ENCODE peak calls at places on chromosomes 5 and 9, in six cellular contexts. J is WERI-Rb-1, S is lower lobe of right lung, D is DND-41, Q is tibial artery, Z is left ventricle myocardium inferior. R is an unnamed sample. For H3K27me3, the result is how much of the 10 kb centered on the place peaks cover.

GRCh38 chr9:87644659-87645058 is 81.3 kb upstream of the CTSL start:
- DNase-seq in D (no peak), J (no peak), Z (no peak), Q (no peak), S (no peak), R (no peak)

GRCh38 chr5:171845857-171846785 is 60.5 kb downstream of the SMIM23 start:
- DNase-seq in Q (peak), Z (peak), S (no peak), J (no peak), D (no peak), R (no peak)

GRCh38 chr5:60205071-60205470 is 311.5 kb upstream of the PDE4D start:
- DNase-seq in Q (no peak), S (no peak), D (no peak), J (no peak), Z (no peak), R (no peak)

GRCh38 chr5:14105717-14106435 is 37.3 kb upstream of the TRIO start:
- DNase-seq in Z (no peak), J (no peak), D (no peak), S (no peak), Q (no peak), R (peak)

GRCh38 chr5:94575196-94575595 is 43.2 kb downstream of the KIAA0825 start:
- DNase-seq in Z (no peak), Q (no peak), D (no peak), J (no peak), S (no peak), R (peak)

GRCh38 chr5:30100929-30101328 is 1092.6 kb upstream of the CDH6 start:
- DNase-seq in S (no peak), Q (no peak), Z (no peak), J (no peak), D (no peak), R (no peak)

GRCh38 chr9:83304686-83305085 is 233.5 kb downstream of the FRMD3 start:
- DNase-seq in S (peak), Z (peak), J (no peak), D (no peak), Q (peak), R (no peak)

GRCh38 chr5:51380603-51381207 is 2.5 kb upstream of the ISL1 start:
- DNase-seq in Q (no peak), D (peak), S (no peak), J (no peak), Z (no peak), R (no peak)

GRCh38 chr5:120613729-120614128 is 149.6 kb downstream of the PRR16 start:
- DNase-seq in J (no peak), Z (no peak), S (no peak), D (no peak), Q (no peak), R (peak)

GRCh38 chr9:127921592-127922120 is 4.8 kb upstream of the ST6GALNAC4 start:
- DNase-seq in D (peak), Q (no peak), Z (peak), J (peak), S (peak), R (no peak)

GRCh38 chr9:108569624-108570023 is 286.2 kb downstream of the ACTL7B start:
- DNase-seq in S (no peak), Z (no peak), Q (no peak), J (no peak), D (no peak), R (peak)

GRCh38 chr5:127785098-127785927 is 82.1 kb downstream of the CCDC192 start:
- DNase-seq in Z (no peak), J (no peak), D (no peak), S (no peak), Q (no peak), R (peak)

GRCh38 chr9:124511891-124512805 is 4.9 kb upstream of the NR5A1 start:
- DNase-seq in Q (no peak), D (no peak), J (no peak), S (no peak), Z (no peak), R (no peak)

GRCh38 chr9:116589392-116590354 is 97.4 kb upstream of the TRIM32 start:
- DNase-seq in J (peak), D (peak), S (no peak), Z (no peak), Q (no peak), R (no peak)

GRCh38 chr9:20044686-20045085 is 255.8 kb upstream of the SLC24A2 start:
- DNase-seq in Z (no peak), S (no peak), J (no peak), Q (no peak), D (no peak), R (no peak)

GRCh38 chr5:177511181-177511580 is 1.6 kb upstream of the DOK3 start:
- DNase-seq in S (no peak), D (no peak), J (no peak), Q (no peak), Z (no peak), R (no peak)

GRCh38 chr5:110738503-110738811 is 350 bp upstream of the SLC25A46 start:
- DNase-seq in J (peak), Z (no peak), S (no peak), Q (no peak), D (no peak), R (no peak)

GRCh38 chr5:72817076-72817476 is 615 bp downstream of the TNPO1 start:
- DNase-seq in D (peak), S (peak), Z (peak), J (peak), Q (peak), R (no peak)

GRCh38 chr5:74310386-74310785 is 330.1 kb downstream of the ENC1 start:
- DNase-seq in J (no peak), Z (no peak), D (no peak), S (no peak), Q (no peak), R (peak)

GRCh38 chr9:130681769-130682489 is 11.7 kb upstream of the EXOSC2 start:
- DNase-seq in D (peak), S (no peak), Q (no peak), J (peak), Z (no peak), R (no peak)

GRCh38 chr5:10691826-10692785 is 68.9 kb downstream of the DAP start:
- DNase-seq in Q (no peak), D (no peak), Z (no peak), J (no peak), S (no peak), R (no peak)

GRCh38 chr9:87292449-87293191 is 205.0 kb upstream of the DAPK1 start:
- DNase-seq in S (no peak), J (no peak), Z (no peak), D (no peak), Q (no peak), R (no peak)

DNA sequence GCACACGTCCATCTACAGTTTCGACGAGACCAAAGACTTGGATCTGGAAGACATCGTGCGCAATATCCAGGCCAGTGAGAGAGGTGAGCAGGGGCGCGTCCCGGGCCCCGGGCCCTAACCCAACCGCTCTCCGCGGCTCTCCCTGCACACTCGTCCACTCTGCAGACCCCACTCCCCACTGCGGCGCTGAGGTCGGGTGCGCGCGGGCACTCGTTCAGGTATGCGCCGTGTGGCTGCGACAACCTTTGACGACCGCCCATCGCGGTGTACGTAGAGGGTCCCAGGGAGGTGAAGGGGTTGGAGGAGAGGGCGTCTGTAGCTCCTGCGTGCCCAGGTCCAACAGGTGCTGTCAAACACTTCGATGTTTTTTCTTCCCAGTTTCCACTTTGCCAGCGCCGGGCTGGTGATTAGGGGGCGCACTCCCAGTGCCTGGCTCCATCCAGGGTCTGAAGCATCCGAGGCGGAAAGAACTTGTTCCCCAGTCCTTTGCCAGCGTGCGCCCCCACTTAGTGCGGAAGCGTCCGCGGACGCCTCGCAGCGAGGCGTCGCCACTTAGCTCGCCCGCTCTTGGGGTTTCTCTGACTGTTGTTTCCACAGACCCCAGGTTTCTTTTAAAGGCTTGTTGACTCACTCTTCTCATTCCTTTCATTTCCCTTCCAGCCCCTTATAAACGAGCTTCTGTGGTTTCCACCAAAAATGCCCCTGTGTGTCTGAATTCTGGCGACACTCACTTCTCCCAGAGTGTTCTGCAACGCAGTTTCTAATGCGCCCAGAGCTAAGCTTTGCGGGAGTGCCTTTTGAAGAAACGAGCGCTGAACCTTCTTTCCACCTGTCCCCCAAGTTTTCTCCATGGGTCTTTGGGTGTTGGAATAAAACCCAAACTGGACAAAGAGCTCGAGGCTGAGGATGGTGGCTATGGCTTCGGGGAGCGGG is 1.6 kb downstream of the NPR3 start:
- DNase-seq in S (no peak), J (no peak), Q (no peak), D (no peak), Z (no peak), R (peak)
- H3K27me3 ChIP-seq in S (under half), J (half or more), Q (under half), D (under half), Z (under half), R (half or more)

GRCh38 chr9:93597142-93597706 is 20.8 kb downstream of the PHF2 start:
- DNase-seq in Q (no peak), D (no peak), J (no peak), Z (no peak), S (no peak), R (no peak)

GRCh38 chr9:93596399-93596798 is 20.0 kb downstream of the PHF2 start:
- DNase-seq in Q (no peak), S (no peak), J (no peak), D (peak), Z (no peak), R (no peak)

GRCh38 chr9:93595861-93596365 is 19.5 kb downstream of the PHF2 start:
- DNase-seq in S (no peak), D (no peak), J (no peak), Q (no peak), Z (no peak), R (no peak)

GRCh38 chr9:93594041-93594756 is 17.8 kb downstream of the PHF2 start:
- DNase-seq in Q (no peak), J (no peak), S (peak), D (no peak), Z (no peak), R (no peak)

DNA sequence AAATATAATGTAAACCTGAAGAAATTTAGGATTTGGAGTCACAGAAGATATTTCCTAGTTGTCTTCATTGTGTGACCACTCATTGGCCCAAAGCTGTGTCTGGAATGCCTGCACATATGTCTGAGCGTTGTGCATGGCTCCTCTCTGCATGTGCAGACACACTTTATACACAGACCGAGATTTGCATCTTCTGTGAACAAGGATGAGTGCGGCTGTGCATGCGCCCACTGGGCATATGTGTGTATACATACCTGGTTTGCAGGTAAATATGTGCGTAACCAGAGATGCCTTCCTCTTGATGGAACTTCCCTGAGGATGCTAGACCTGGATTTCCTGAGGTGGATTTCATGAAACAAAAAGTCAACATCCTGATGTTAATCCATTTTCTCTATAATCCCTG is 19.1 kb downstream of the PHF2 start:
- DNase-seq in Q (no peak), J (no peak), Z (no peak), S (no peak), D (no peak), R (no peak)
- H3K27me3 ChIP-seq in Q (under half), J (under half), Z (under half), S (under half), D (under half), R (under half)

DNA sequence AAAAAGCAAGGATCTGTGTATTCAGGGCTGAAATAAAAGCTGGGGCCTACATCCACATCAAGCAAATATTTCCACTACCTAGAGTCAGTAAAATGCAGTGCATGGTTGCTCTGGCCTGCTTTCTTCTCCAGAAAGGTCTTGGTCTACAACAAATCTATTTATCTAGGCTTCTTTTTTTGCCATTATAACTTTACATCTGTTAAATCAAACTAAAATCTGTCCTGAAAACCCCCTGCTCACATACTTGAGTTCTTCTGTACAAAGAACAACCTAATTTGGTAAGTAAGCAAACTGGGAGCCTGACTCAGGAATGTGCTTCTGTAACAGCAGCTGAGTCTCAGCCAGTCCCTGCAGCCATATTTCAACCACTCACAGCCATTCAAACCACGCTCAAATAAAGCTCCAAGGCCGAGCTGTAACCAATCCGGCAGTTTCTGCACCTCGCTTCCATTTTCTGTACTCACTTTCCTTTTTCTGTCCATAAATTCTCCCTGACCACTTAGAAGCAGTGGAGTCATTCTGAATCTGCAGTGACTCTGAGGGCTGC is 95.8 kb downstream of the PLPP1 start:
- DNase-seq in S (no peak), Q (peak), J (no peak), D (no peak), Z (no peak), R (no peak)
- H3K27me3 ChIP-seq in S (under half), Q (under half), J (under half), D (under half), Z (under half), R (under half)

GRCh38 chr9:111212874-111213273 is 117.2 kb downstream of the OR2K2 start:
- DNase-seq in Z (no peak), J (no peak), D (no peak), S (no peak), Q (no peak), R (no peak)
- H3K27me3 ChIP-seq in Z (under half), J (half or more), D (under half), S (under half), Q (under half), R (under half)

GRCh38 chr5:144206136-144206535 is 35.5 kb downstream of the KCTD16 start:
- DNase-seq in J (no peak), S (no peak), Q (no peak), Z (no peak), D (no peak), R (no peak)
- H3K27me3 ChIP-seq in J (under half), S (under half), Q (under half), Z (half or more), D (under half), R (half or more)

GRCh38 chr5:77211013-77211690 is 672 bp downstream of the PDE8B start:
- DNase-seq in J (no peak), Z (no peak), S (no peak), Q (no peak), D (no peak), R (no peak)
- H3K27me3 ChIP-seq in J (under half), Z (half or more), S (under half), Q (under half), D (under half), R (half or more)

GRCh38 chr5:77996943-77997342 is 220.8 kb upstream of the TBCA start:
- DNase-seq in J (no peak), Q (no peak), D (no peak), S (no peak), Z (no peak), R (no peak)
- H3K27me3 ChIP-seq in J (under half), Q (under half), D (under half), S (under half), Z (under half), R (under half)

GRCh38 chr5:1007681-1008450 is 736 bp upstream of the NKD2 start:
- DNase-seq in J (peak), D (no peak), S (peak), Q (no peak), Z (peak), R (no peak)

GRCh38 chr5:1006656-1007071 is 1.9 kb upstream of the NKD2 start:
- DNase-seq in D (no peak), Q (peak), J (peak), Z (peak), S (peak), R (no peak)

GRCh38 chr5:1008451-1009358 is at the start of gene NKD2:
- DNase-seq in J (peak), Q (peak), S (peak), D (peak), Z (peak), R (no peak)

GRCh38 chr5:1005904-1006655 is 2.5 kb upstream of the NKD2 start:
- DNase-seq in Z (peak), J (peak), Q (peak), S (peak), D (no peak), R (no peak)

DNA sequence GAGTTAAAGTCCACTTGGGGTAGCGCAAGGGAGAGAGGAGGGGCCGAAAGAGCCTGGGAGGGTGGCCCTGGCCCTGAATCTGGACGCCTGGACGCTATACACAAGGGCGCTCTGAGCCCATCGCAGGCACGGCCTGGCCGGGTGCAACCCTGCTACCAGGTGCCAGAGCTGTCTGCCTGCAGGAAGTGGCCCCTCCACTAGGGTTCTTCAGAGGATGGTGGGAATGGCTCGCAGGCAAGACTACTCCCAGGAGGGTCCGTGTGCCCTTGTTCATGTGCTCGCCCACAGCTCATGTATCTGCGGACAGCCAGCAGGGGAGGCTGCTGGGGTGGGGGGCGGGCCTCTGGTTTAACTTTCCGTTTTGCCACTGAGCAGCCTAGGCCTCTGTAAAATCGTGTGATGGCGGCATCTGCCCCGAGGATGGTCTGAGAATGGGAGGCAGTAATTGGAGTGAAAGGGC is 1.4 kb upstream of the NKD2 start:
- DNase-seq in Q (peak), S (peak), D (no peak), J (peak), Z (peak), R (no peak)
- H3K27me3 ChIP-seq in Q (half or more), S (half or more), D (under half), J (under half), Z (under half), R (half or more)

DNA sequence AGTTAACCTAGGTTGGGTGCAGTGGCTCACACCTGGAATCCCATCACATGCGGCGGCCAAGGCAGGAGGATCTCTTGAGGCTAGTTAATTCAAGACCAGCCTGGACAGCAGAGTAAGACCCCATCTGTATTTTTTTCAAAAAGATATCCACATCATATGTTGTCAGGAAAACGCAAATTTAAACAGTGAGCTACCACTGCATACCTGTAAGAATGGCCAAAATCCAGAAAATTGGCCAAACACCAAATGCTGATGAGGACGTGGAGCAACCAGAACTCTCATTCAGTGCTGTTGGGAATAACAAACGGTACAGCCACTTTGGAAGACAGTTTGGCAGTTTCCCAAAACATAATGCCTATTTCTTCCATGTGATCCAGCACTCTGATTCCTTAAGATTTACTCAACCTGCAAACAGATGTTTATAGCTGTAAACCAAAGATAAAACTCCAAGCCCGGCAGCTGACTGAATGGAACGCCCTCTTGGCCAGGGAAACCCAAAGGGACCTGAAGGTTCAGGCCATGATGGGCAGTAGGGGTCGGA is 12.4 kb downstream of the CEL start:
- DNase-seq in J (no peak), D (no peak), Z (no peak), Q (no peak), S (no peak), R (peak)
- H3K27me3 ChIP-seq in J (under half), D (under half), Z (under half), Q (under half), S (under half), R (under half)

GRCh38 chr9:122215663-122216062 is 13.1 kb downstream of the LHX6 start:
- DNase-seq in Q (no peak), S (no peak), J (no peak), Z (no peak), D (no peak), R (no peak)

GRCh38 chr9:122213589-122214413 is 15.0 kb downstream of the LHX6 start:
- DNase-seq in Z (no peak), D (no peak), J (peak), S (no peak), Q (no peak), R (peak)

GRCh38 chr9:122214507-122214906 is 14.2 kb downstream of the LHX6 start:
- DNase-seq in Q (no peak), J (no peak), Z (no peak), D (no peak), S (no peak), R (no peak)

GRCh38 chr9:122212473-122213004 is 16.2 kb downstream of the LHX6 start:
- DNase-seq in D (no peak), Q (no peak), Z (no peak), J (no peak), S (no peak), R (no peak)

GRCh38 chr9:122213102-122213588 is 15.6 kb downstream of the LHX6 start:
- DNase-seq in D (no peak), J (no peak), Q (no peak), S (no peak), Z (no peak), R (no peak)
- H3K27me3 ChIP-seq in D (under half), J (half or more), Q (half or more), S (half or more), Z (half or more), R (half or more)